ENCODE peak calls at places on chromosomes 4 and X, in ten cellular contexts. E is heart right ventricle, G is psoas muscle, J is uterus, B is fibroblast of lung, C is tibial artery, X is IMR-90, V is pancreas, N is bronchial epithelial cell, A is astrocyte. W is an unnamed sample. For H3K27me3, the result is how much of the 10 kb centered on the place peaks cover.

GRCh38 chrX:20254712-20255299 is 11.9 kb downstream of the RPS6KA3 start:
- DNase-seq in E (no peak), G (no peak), J (no peak), B (peak), C (no peak), X (peak), V (no peak), N (no peak), A (peak), W (no peak)

GRCh38 chr4:115537387-115537786 is 424.0 kb upstream of the NDST4 start:
- DNase-seq in E (no peak), G (no peak), J (no peak), B (peak), C (no peak), X (no peak), V (no peak), N (peak), A (no peak), W (no peak)

GRCh38 chr4:184343400-184344177 is 125.9 kb upstream of the ENPP6 start:
- DNase-seq in E (peak), G (peak), J (peak), B (peak), C (peak), X (peak), V (peak), N (peak), A (peak), W (peak)

GRCh38 chr4:154686838-154687237 is 57.0 kb upstream of the LRAT start:
- DNase-seq in E (no peak), G (no peak), J (no peak), B (peak), C (no peak), X (no peak), V (no peak), N (peak), A (no peak), W (no peak)

GRCh38 chrX:118502121-118502794 is 6.6 kb downstream of the DOCK11 start:
- DNase-seq in E (no peak), G (no peak), J (no peak), B (no peak), C (no peak), X (no peak), V (no peak), N (no peak), A (no peak), W (no peak)

GRCh38 chrX:106397788-106398538 is 213.8 kb upstream of the RADX start:
- DNase-seq in E (no peak), G (no peak), J (no peak), B (no peak), C (no peak), X (no peak), V (no peak), N (peak), A (no peak), W (no peak)

GRCh38 chr4:81571105-81571504 is 99.4 kb upstream of the RASGEF1B start:
- DNase-seq in E (no peak), G (no peak), J (no peak), B (no peak), C (no peak), X (no peak), V (no peak), N (peak), A (no peak), W (no peak)

GRCh38 chr4:184900184-184900583 is 74.4 kb upstream of the ACSL1 start:
- DNase-seq in E (no peak), G (no peak), J (no peak), B (no peak), C (no peak), X (no peak), V (no peak), N (no peak), A (no peak), W (no peak)

GRCh38 chr4:25908491-25908901 is 5.5 kb upstream of the SMIM20 start:
- DNase-seq in E (no peak), G (no peak), J (no peak), B (peak), C (no peak), X (peak), V (no peak), N (peak), A (peak), W (no peak)

GRCh38 chr4:133208694-133209285 is 59.7 kb downstream of the PCDH10 start:
- DNase-seq in E (no peak), G (no peak), J (no peak), B (no peak), C (no peak), X (no peak), V (no peak), N (no peak), A (no peak), W (no peak)
- TF ChIP-seq CTCF in E (no peak), G (no peak), J (no peak), B (no peak), C (no peak), X (no peak), V (no peak), N (no peak), A (no peak), W (no peak)

GRCh38 chr4:129111919-129112318 is 16.0 kb downstream of the C4orf33 start:
- DNase-seq in E (no peak), G (no peak), J (no peak), B (no peak), C (no peak), X (no peak), V (no peak), N (no peak), A (no peak), W (no peak)

GRCh38 chr4:129109965-129110824 is 14.2 kb downstream of the C4orf33 start:
- DNase-seq in E (no peak), G (no peak), J (no peak), B (no peak), C (no peak), X (no peak), V (no peak), N (no peak), A (no peak), W (no peak)

GRCh38 chr4:129113438-129113837 is 17.5 kb downstream of the C4orf33 start:
- DNase-seq in E (no peak), G (no peak), J (no peak), B (no peak), C (no peak), X (no peak), V (no peak), N (no peak), A (no peak), W (no peak)

GRCh38 chr4:129113919-129114318 is 18.0 kb downstream of the C4orf33 start:
- DNase-seq in E (no peak), G (no peak), J (no peak), B (no peak), C (no peak), X (no peak), V (no peak), N (no peak), A (no peak), W (no peak)

GRCh38 chr4:129110931-129111330 is 15.0 kb downstream of the C4orf33 start:
- DNase-seq in E (no peak), G (no peak), J (no peak), B (no peak), C (no peak), X (no peak), V (no peak), N (no peak), A (no peak), W (no peak)
- H3K27me3 ChIP-seq in E (under half), G (under half), J (under half), B (under half), C (under half), X (under half), V (under half), N (under half), A (under half), W (under half)

DNA sequence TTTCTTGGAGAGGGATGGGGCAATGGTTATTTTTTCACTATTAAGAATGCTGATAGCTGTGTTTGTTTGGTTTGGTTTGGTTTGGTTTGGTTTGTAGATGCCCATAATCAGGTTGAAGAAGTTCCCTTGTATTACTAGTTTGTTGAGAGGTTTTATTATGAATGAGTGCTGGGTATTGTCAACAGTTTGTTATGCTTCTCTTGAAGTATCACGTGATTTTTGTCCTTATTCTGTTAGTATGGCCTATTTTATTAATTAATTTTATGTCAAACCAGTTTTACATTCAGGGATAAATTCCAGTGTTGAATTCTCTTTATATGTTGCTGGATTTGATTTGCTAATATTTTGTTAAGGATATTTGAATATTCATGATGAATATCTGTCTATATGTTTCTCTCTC is 449.8 kb upstream of the NWD2 start:
- DNase-seq in E (no peak), G (no peak), J (no peak), B (no peak), C (no peak), X (no peak), V (no peak), N (no peak), A (no peak), W (no peak)
- H3K4me3 ChIP-seq in E (no peak), G (no peak), J (no peak), B (no peak), C (no peak), X (no peak), V (no peak), N (no peak), A (no peak), W (no peak)

GRCh38 chr4:78056265-78057129 is 626 bp upstream of the FRAS1 start:
- DNase-seq in E (peak), G (peak), J (peak), B (peak), C (peak), X (peak), V (peak), N (peak), A (peak), W (peak)
- TF ChIP-seq CTCF in E (peak), G (no peak), J (no peak), B (no peak), C (no peak), X (no peak), V (no peak), N (no peak), A (no peak), W (no peak)

GRCh38 chr4:97560009-97560408 is 583.3 kb downstream of the STPG2 start:
- DNase-seq in E (no peak), G (no peak), J (no peak), B (no peak), C (no peak), X (no peak), V (no peak), N (no peak), A (no peak), W (no peak)

DNA sequence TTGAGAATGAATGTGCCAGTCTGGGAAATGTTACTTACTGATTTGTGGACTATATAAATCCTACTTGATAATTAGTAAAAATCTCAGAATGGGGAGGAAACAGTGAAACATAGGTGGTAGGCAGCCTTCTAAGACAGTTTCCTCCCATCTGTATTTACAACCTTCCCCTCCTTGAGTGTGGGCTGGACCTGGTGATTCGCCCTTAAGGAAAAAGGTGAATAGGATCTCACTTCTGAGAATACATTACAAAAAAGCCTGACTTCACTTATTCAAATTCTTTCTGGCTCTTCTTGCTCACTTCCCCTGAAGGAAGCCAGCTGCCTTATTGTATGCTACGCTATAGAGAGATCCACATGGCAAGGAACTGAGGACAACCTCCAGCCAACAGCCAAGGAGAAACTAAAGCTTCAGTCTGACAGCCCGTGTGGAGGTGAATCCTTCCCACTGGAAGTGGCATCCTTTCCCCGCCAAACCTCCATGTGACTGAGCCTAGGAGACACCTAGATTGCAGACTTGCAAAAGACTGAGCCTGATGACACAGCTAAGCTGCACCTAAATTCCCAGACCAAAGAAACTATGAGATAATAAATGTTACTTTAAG is 585.0 kb downstream of the STPG2 start:
- DNase-seq in E (no peak), G (no peak), J (no peak), B (no peak), C (no peak), X (no peak), V (no peak), N (no peak), A (no peak), W (no peak)
- H3K27me3 ChIP-seq in E (under half), G (under half), J (under half), B (under half), C (under half), X (under half), V (under half), N (under half), A (under half), W (under half)

DNA sequence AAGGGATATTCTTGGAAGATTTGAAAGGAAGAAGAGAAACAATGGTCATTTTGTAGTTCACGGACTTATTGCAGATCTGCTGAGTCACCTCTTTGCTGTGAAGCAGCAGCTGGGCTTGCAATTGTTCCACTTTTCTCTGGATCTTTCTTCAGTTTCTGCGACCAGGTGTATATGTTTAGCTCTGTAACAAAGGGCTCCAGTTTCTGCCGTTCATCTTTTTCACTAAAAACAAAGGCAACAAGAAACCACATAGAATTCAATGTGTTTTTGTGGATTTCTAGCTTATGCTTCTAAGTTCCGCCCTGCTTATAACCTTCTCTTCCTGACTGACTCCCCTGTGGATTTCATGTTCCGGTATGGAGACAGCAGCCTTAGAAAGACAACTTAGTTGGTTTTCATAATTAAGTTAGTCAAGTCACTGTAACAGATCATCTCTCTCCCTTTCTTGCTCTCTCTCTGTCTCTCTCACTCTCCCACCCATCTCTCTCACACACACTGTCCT is 121.6 kb upstream of the EPHA5 start:
- DNase-seq in E (no peak), G (no peak), J (no peak), B (no peak), C (no peak), X (no peak), V (peak), N (peak), A (peak), W (no peak)
- H3K4me3 ChIP-seq in E (no peak), G (no peak), J (no peak), B (no peak), C (no peak), X (no peak), V (no peak), N (no peak), A (no peak), W (no peak)

GRCh38 chrX:727738-728621 is 97.4 kb downstream of the SHOX start:
- DNase-seq in E (no peak), G (no peak), J (no peak), B (no peak), C (no peak), X (no peak), V (no peak), N (no peak), A (no peak), W (no peak)
- TF ChIP-seq CTCF in E (peak), G (no peak), J (no peak), B (no peak), C (no peak), X (no peak), V (no peak), N (no peak), A (no peak), W (no peak)